ENCODE peak calls at places on chromosomes 1 and 21, in six cellular contexts. A is Caki2, U is KBM-7, C is RPMI8226, E is COR-L47, I is HTR-8/SVneo. R is an unnamed sample.

GRCh38 chr1:48681476-48682305 is 95.0 kb downstream of the BEND5 start:
- DNase-seq in A (no peak), U (no peak), C (no peak), E (no peak), I (no peak), R (no peak)

GRCh38 chr1:205581321-205581980 is 50.4 kb downstream of the ELK4 start:
- DNase-seq in A (no peak), U (no peak), C (no peak), E (no peak), I (no peak), R (no peak)

GRCh38 chr1:5769760-5770159 is 222.5 kb downstream of the NPHP4 start:
- DNase-seq in A (no peak), U (no peak), C (no peak), E (no peak), I (no peak), R (no peak)

GRCh38 chr1:160625321-160625720 is 21.5 kb downstream of the SLAMF1 start:
- DNase-seq in A (no peak), U (no peak), C (no peak), E (no peak), I (no peak), R (no peak)

GRCh38 chr1:17741052-17741451 is 14.1 kb upstream of the ACTL8 start:
- DNase-seq in A (no peak), U (no peak), C (no peak), E (no peak), I (no peak), R (no peak)

GRCh38 chr1:167232801-167233200 is 12.1 kb downstream of the POU2F1 start:
- DNase-seq in A (no peak), U (no peak), C (no peak), E (no peak), I (no peak), R (no peak)

GRCh38 chr21:42158846-42159245 is 60.1 kb upstream of the ABCG1 start:
- DNase-seq in A (no peak), U (no peak), C (no peak), E (no peak), I (no peak), R (no peak)

GRCh38 chr1:66809736-66810326 is 8.8 kb upstream of the INSL5 start:
- DNase-seq in A (peak; percentile 2), U (no peak), C (no peak), E (no peak), I (no peak), R (peak; percentile 62)

GRCh38 chr1:228338521-228339051 is 68.0 kb downstream of the TRIM11 start:
- DNase-seq in A (no peak), U (no peak), C (no peak), E (no peak), I (no peak), R (no peak)

GRCh38 chr1:47921935-47922415 is 75.2 kb downstream of the TRABD2B start:
- DNase-seq in A (no peak), U (no peak), C (no peak), E (no peak), I (no peak), R (no peak)

GRCh38 chr1:47682786-47683350 is 245.0 kb downstream of the FOXD2 start:
- DNase-seq in A (no peak), U (no peak), C (no peak), E (no peak), I (no peak), R (no peak)

GRCh38 chr1:94068831-94069648 is 51.9 kb downstream of the ABCA4 start:
- DNase-seq in A (peak; percentile 26), U (no peak), C (peak; percentile 3), E (peak; percentile 65), I (no peak), R (peak; percentile 73)